ENCODE peak calls at places on chromosomes 7 and 10, in five cellular contexts. B, D, W, T and O are unnamed samples.
A peak's percentile ranks its signal among the peaks of the same experiment; 100 is the strongest.

GRCh38 chr10:73501651-73502050 is 5.8 kb upstream of the PPP3CB start:
- DNase-seq in B (no peak), D (peak; percentile 54), W (no peak), T (no peak), O (no peak)

GRCh38 chr10:11757820-11758463 is 15.8 kb downstream of the ECHDC3 start:
- DNase-seq in B (peak; percentile 88), D (peak; percentile 78), W (no peak), T (peak; percentile 58), O (peak; percentile 61)

GRCh38 chr7:117837841-117838240 is 35.4 kb downstream of the CTTNBP2 start:
- DNase-seq in B (no peak), D (no peak), W (no peak), T (no peak), O (no peak)

GRCh38 chr10:120456626-120457430 is at the start of gene PLPP4:
- DNase-seq in B (no peak), D (peak; percentile 66), W (no peak), T (no peak), O (no peak)

GRCh38 chr7:38806912-38807311 is 102.1 kb downstream of the VPS41 start:
- DNase-seq in B (no peak), D (no peak), W (no peak), T (no peak), O (no peak)

GRCh38 chr7:109868215-109868614 is 1222.7 kb upstream of the LRRN3 start:
- DNase-seq in B (no peak), D (no peak), W (no peak), T (no peak), O (no peak)

GRCh38 chr10:17768957-17769356 is 17.0 kb downstream of the TMEM236 start:
- DNase-seq in B (no peak), D (peak; percentile 78), W (peak; percentile 51), T (no peak), O (no peak)

GRCh38 chr10:43308986-43309385 is 42.1 kb upstream of the RASGEF1A start:
- DNase-seq in B (peak; percentile 78), D (peak; percentile 4), W (no peak), T (no peak), O (no peak)

GRCh38 chr7:111842489-111842888 is 280.2 kb upstream of the IMMP2L start:
- DNase-seq in B (no peak), D (no peak), W (no peak), T (no peak), O (no peak)

GRCh38 chr7:143351060-143351459 is 11.5 kb downstream of the FAM131B start:
- DNase-seq in B (no peak), D (no peak), W (no peak), T (no peak), O (no peak)

GRCh38 chr7:27208998-27209397 is 9.1 kb upstream of the HOXA13 start:
- DNase-seq in B (no peak), D (no peak), W (no peak), T (no peak), O (no peak)

GRCh38 chr7:130838738-130839137 is 104.7 kb upstream of the KLF14 start:
- DNase-seq in B (no peak), D (peak; percentile 98), W (peak; percentile 99), T (no peak), O (peak; percentile 75)

GRCh38 chr10:103127241-103127640 is 65.8 kb downstream of the NT5C2 start:
- DNase-seq in B (no peak), D (peak; percentile 67), W (no peak), T (no peak), O (no peak)

GRCh38 chr7:116273918-116274301 is 63.6 kb downstream of the TES start:
- DNase-seq in B (no peak), D (peak; percentile 28), W (no peak), T (no peak), O (no peak)

GRCh38 chr10:116106611-116107010 is 166.4 kb downstream of the GFRA1 start:
- DNase-seq in B (no peak), D (no peak), W (no peak), T (no peak), O (no peak)